ENCODE peak calls at places on chromosome 1, in six cellular contexts. I, N, V, B, S and Z are unnamed samples.

GRCh38 chr1:19411612-19412011 is 73.7 kb downstream of the CAPZB start:
- DNase-seq in I (no peak), N (no peak), V (no peak), B (no peak), S (no peak), Z (no peak)

GRCh38 chr1:222042120-222042519 is 300.2 kb upstream of the DUSP10 start:
- DNase-seq in I (no peak), N (no peak), V (no peak), B (no peak), S (no peak), Z (no peak)

GRCh38 chr1:54703471-54703870 is 12.2 kb upstream of the TTC4 start:
- DNase-seq in I (no peak), N (no peak), V (no peak), B (no peak), S (no peak), Z (no peak)

GRCh38 chr1:63813829-63814277 is 40.0 kb downstream of the ROR1 start:
- DNase-seq in I (no peak), N (no peak), V (no peak), B (no peak), S (no peak), Z (no peak)

GRCh38 chr1:2821970-2822620 is 20.6 kb upstream of the TTC34 start:
- DNase-seq in I (peak; percentile 66), N (no peak), V (no peak), B (peak; percentile 43), S (peak; percentile 32), Z (peak; percentile 31)

GRCh38 chr1:101002551-101002950 is 23.0 kb downstream of the DPH5 start:
- DNase-seq in I (no peak), N (no peak), V (no peak), B (no peak), S (no peak), Z (no peak)

GRCh38 chr1:82279241-82279640 is 478.5 kb downstream of the ADGRL2 start:
- DNase-seq in I (no peak), N (no peak), V (no peak), B (no peak), S (no peak), Z (no peak)

GRCh38 chr1:30724655-30725421 is 1.5 kb upstream of the MATN1 start:
- DNase-seq in I (no peak), N (no peak), V (no peak), B (no peak), S (no peak), Z (no peak)

GRCh38 chr1:117857434-117857833 is 72.0 kb downstream of the GDAP2 start:
- DNase-seq in I (no peak), N (no peak), V (peak; percentile 71), B (no peak), S (no peak), Z (no peak)
- TF ChIP-seq POLR2AphosphoS5 in I (peak; percentile 65), N (no peak), V (no peak), B (no peak), S (no peak), Z (no peak)

GRCh38 chr1:41373373-41373772 is 12.1 kb downstream of the FOXO6 start:
- DNase-seq in I (no peak), N (no peak), V (no peak), B (no peak), S (no peak), Z (no peak)
- TF ChIP-seq POLR2A in I (no peak), N (no peak), V (no peak), B (no peak), S (no peak), Z (no peak)

GRCh38 chr1:56424744-56425493 is 154.4 kb downstream of the PLPP3 start:
- DNase-seq in I (peak; percentile 68), N (peak; percentile 73), V (peak; percentile 76), B (no peak), S (no peak), Z (peak; percentile 71)
- TF ChIP-seq EP300 in I (no peak), N (no peak), V (no peak), B (no peak), S (no peak), Z (no peak)

DNA sequence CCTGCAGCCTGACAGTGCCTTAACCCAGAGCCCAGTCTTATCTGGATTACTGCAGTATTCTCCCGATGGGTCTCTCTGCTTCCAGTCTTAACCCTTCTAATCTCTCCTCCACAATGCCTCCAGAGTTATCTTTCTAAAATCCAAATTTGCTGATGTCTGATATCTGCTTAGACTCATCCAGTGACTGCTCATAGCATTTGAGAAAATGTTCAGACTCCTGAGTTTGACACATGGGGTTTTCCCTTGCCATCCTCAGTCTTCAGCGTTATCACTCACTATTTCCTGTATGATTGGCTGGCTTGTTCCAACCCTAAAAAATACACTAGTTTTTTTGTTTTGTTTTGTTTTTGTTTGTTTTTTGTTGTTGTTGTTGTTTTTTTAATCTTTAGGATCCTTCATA is 102.0 kb downstream of the FMN2 start:
- DNase-seq in I (no peak), N (no peak), V (no peak), B (no peak), S (no peak), Z (no peak)
- TF ChIP-seq POLR2AphosphoS5 in I (no peak), N (no peak), V (no peak), B (no peak), S (no peak), Z (no peak)

GRCh38 chr1:88813474-88813873 is 77.9 kb downstream of the GTF2B start:
- DNase-seq in I (no peak), N (no peak), V (peak; percentile 20), B (no peak), S (no peak), Z (no peak)
- TF ChIP-seq POLR2A in I (no peak), N (no peak), V (no peak), B (no peak), S (no peak), Z (no peak)

GRCh38 chr1:207361910-207362309 is 40.4 kb downstream of the CD55 start:
- DNase-seq in I (no peak), N (no peak), V (no peak), B (no peak), S (no peak), Z (no peak)

GRCh38 chr1:207366022-207366421 is 44.5 kb downstream of the CD55 start:
- DNase-seq in I (no peak), N (no peak), V (no peak), B (no peak), S (no peak), Z (no peak)

GRCh38 chr1:207365063-207365462 is 43.6 kb downstream of the CD55 start:
- DNase-seq in I (no peak), N (no peak), V (no peak), B (no peak), S (no peak), Z (no peak)

GRCh38 chr1:207364622-207365021 is 43.1 kb downstream of the CD55 start:
- DNase-seq in I (no peak), N (no peak), V (no peak), B (no peak), S (no peak), Z (no peak)

DNA sequence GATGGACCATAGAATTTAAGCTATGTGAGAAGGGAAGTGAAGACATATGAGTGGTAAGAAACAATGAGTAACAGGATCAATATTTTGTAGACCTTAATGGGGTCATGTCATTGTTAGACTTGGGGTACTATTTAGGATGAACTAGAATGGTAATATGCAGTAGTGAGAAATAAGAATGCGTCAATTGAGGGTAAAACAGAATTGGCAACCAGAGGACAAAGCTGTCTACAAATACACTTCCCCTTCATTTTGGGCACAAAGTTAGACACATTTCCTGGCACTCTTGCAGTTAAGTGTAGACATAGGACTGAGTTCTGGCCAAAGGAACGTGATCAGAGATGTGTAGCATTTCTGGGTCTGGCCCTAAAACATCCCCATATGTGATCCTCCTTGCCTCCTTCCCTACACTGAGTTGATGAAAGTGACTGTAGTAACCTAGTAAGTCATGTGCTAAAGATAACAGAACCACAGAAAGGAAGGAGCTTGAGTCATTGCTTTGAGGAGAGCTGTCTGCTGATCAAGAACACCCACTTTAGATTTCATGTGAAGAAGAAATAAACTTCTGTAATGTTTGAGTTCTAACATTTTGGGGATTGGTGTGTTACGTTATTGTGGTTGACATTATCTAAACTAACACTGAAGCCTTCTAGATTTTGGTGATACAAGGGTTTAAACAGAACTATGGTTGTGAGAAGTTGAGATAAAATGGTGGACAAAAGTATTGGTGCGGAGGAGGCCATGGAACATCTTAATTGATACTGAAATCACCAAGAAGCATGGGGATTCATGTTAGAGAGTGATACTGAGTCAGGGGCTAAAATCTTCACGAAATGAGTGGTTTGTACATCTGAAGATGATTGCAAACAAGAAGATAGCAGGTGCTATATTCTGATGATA is 41.7 kb downstream of the CD55 start:
- DNase-seq in I (no peak), N (no peak), V (no peak), B (no peak), S (no peak), Z (no peak)
- TF ChIP-seq EP300 in I (no peak), N (no peak), V (no peak), B (no peak), S (no peak), Z (no peak)

GRCh38 chr1:234611799-234612351 is 1.9 kb upstream of the IRF2BP2 start:
- DNase-seq in I (peak; percentile 59), N (peak; percentile 83), V (peak; percentile 96), B (no peak), S (peak; percentile 71), Z (peak; percentile 81)

GRCh38 chr1:234611153-234611798 is 1.3 kb upstream of the IRF2BP2 start:
- DNase-seq in I (no peak), N (no peak), V (peak; percentile 93), B (no peak), S (no peak), Z (no peak)

GRCh38 chr1:234609528-234610042 is 393 bp downstream of the IRF2BP2 start:
- DNase-seq in I (no peak), N (no peak), V (no peak), B (no peak), S (no peak), Z (no peak)

GRCh38 chr1:234610061-234610581 is at the start of gene IRF2BP2:
- DNase-seq in I (peak; percentile 85), N (peak; percentile 93), V (peak; percentile 68), B (peak; percentile 75), S (peak; percentile 86), Z (peak; percentile 97)

GRCh38 chr1:234610582-234611152 is 689 bp upstream of the IRF2BP2 start:
- DNase-seq in I (peak; percentile 97), N (peak; percentile 98), V (peak; percentile 90), B (peak; percentile 93), S (peak; percentile 96), Z (peak; percentile 99)
- TF ChIP-seq POLR2AphosphoS5 in I (peak; percentile 99), N (peak; percentile 97), V (peak; percentile 85), B (peak; percentile 80), S (peak; percentile 99), Z (peak; percentile 96)